ENCODE peak calls at places on chromosomes 16 and 17, in four cellular contexts. E, S, B and H are unnamed samples.

GRCh38 chr17:79114455-79115301 is 40.1 kb downstream of the ENGASE start:
- DNase-seq in E (no peak), B (peak; percentile 75), S (peak; percentile 26), H (peak; percentile 66)

GRCh38 chr17:63621229-63621683 is 961 bp upstream of the MAP3K3 start:
- DNase-seq in B (no peak), S (no peak), E (no peak), H (no peak)

GRCh38 chr16:77496934-77497333 is 62.1 kb upstream of the ADAMTS18 start:
- DNase-seq in B (no peak), S (no peak), E (no peak), H (no peak)

GRCh38 chr16:75113046-75113491 is 3.5 kb downstream of the LDHD start:
- DNase-seq in E (no peak), B (no peak), S (no peak), H (no peak)

GRCh38 chr16:81385031-81385756 is 59.4 kb upstream of the CMIP start:
- DNase-seq in S (no peak), E (no peak), B (no peak), H (no peak)

GRCh38 chr16:13997526-13997925 is 73.6 kb upstream of the MRTFB start:
- DNase-seq in S (no peak), E (no peak), B (no peak), H (no peak)

GRCh38 chr17:1390422-1391367 is 9.3 kb downstream of the YWHAE start:
- DNase-seq in E (no peak), S (no peak), B (no peak), H (no peak)

GRCh38 chr16:89093602-89094251 is at the start of gene ACSF3:
- DNase-seq in B (no peak), S (peak; percentile 20), E (no peak), H (peak; percentile 70)

GRCh38 chr17:17533901-17534441 is 37.8 kb upstream of the RASD1 start:
- DNase-seq in S (no peak), B (peak; percentile 93), E (no peak), H (no peak)